ENCODE peak calls at places on chromosome 18, in seven cellular contexts. T is heart left ventricle; W is stimulated activated CD4-positive, alpha-beta T cell treated with anti-CD3 and anti-CD28 coated beads, Interleukin-15, amount 100 ng/mL, for 1 hour; K is H7; F is activated naive CD4-positive, alpha-beta T cell treated with anti-CD3 and anti-CD28 coated beads for 36 hours; A is sciatic nerve; P is CD4-positive, alpha-beta memory T cell. C is an unnamed sample.

GRCh38 chr18:6022840-6023239 is 127.5 kb upstream of the TMEM200C start:
- DNase-seq in T (no peak), P (no peak), K (peak), W (no peak), F (no peak), A (no peak), C (no peak)

GRCh38 chr18:64202836-64203235 is 53.9 kb upstream of the LINC00305 start:
- DNase-seq in T (no peak), K (no peak), P (no peak), A (no peak), F (no peak), W (no peak), C (no peak)

GRCh38 chr18:75290737-75291358 is 80.3 kb downstream of the TSHZ1 start:
- DNase-seq in P (no peak), A (no peak), F (no peak), K (no peak), T (no peak), W (no peak), C (no peak)

GRCh38 chr18:58900015-58900649 is 35.5 kb downstream of the ZNF532 start:
- DNase-seq in F (no peak), K (no peak), T (peak), W (no peak), P (no peak), A (no peak), C (no peak)

GRCh38 chr18:31658670-31659573 is 25.5 kb downstream of the B4GALT6 start:
- DNase-seq in T (no peak), P (no peak), W (no peak), A (no peak), F (peak), K (no peak), C (no peak)

GRCh38 chr18:8364385-8364784 is 244.9 kb upstream of the RAB12 start:
- DNase-seq in A (no peak), F (no peak), P (no peak), K (no peak), T (no peak), W (no peak), C (no peak)

GRCh38 chr18:27114842-27115241 is 70.3 kb downstream of the CHST9 start:
- DNase-seq in W (no peak), K (no peak), A (no peak), P (no peak), T (no peak), F (no peak), C (no peak)

GRCh38 chr18:48931680-48932461 is 18.9 kb downstream of the SMAD7 start:
- DNase-seq in T (no peak), F (peak), A (no peak), P (no peak), W (no peak), K (no peak), C (no peak)

GRCh38 chr18:22879279-22879678 is 53.8 kb upstream of the RBBP8 start:
- DNase-seq in K (no peak), A (no peak), P (no peak), W (no peak), T (no peak), F (no peak), C (no peak)

GRCh38 chr18:50142441-50143120 is 52.4 kb downstream of the MYO5B start:
- DNase-seq in K (no peak), F (no peak), T (no peak), W (no peak), P (no peak), A (no peak), C (no peak)

GRCh38 chr18:62445386-62445917 is 77.4 kb upstream of the ZCCHC2 start:
- DNase-seq in P (no peak), T (no peak), A (no peak), K (no peak), W (no peak), F (peak), C (no peak)

GRCh38 chr18:43159091-43159490 is 43.6 kb upstream of the RIT2 start:
- DNase-seq in T (no peak), K (no peak), W (no peak), F (no peak), A (no peak), P (no peak), C (no peak)

GRCh38 chr18:36499938-36500337 is 202.4 kb downstream of the FHOD3 start:
- DNase-seq in A (no peak), T (no peak), F (no peak), W (no peak), K (no peak), P (no peak), C (no peak)

GRCh38 chr18:75334869-75335268 is 92.6 kb downstream of the SMIM21 start:
- DNase-seq in W (no peak), P (no peak), A (no peak), K (no peak), T (no peak), F (no peak), C (no peak)

GRCh38 chr18:22346968-22347611 is 70.6 kb downstream of the CTAGE1 start:
- DNase-seq in F (no peak), P (no peak), W (no peak), T (peak), A (no peak), K (peak), C (peak)

GRCh38 chr18:77208969-77209368 is 40.7 kb upstream of the GALR1 start:
- DNase-seq in W (no peak), A (no peak), T (no peak), F (peak), K (no peak), P (peak), C (no peak)

GRCh38 chr18:3411854-3412268 is 38.1 kb upstream of the TGIF1 start:
- DNase-seq in T (peak), P (peak), K (peak), A (peak), W (peak), F (peak), C (no peak)

GRCh38 chr18:12048010-12048826 is 45.4 kb upstream of the ANKRD62 start:
- DNase-seq in T (no peak), F (no peak), P (no peak), W (no peak), A (no peak), K (peak), C (no peak)

GRCh38 chr18:52499646-52500045 is 159.6 kb downstream of the DCC start:
- DNase-seq in T (no peak), K (no peak), W (no peak), P (no peak), F (no peak), A (no peak), C (no peak)

GRCh38 chr18:46706968-46707367 is 49.9 kb downstream of the ST8SIA5 start:
- DNase-seq in T (no peak), P (no peak), A (no peak), W (no peak), F (no peak), K (no peak), C (no peak)

GRCh38 chr18:79728931-79729586 is 49.5 kb downstream of the CTDP1 start:
- DNase-seq in W (no peak), K (no peak), T (no peak), P (no peak), A (no peak), F (no peak), C (no peak)

GRCh38 chr18:65403534-65403933 is 347.3 kb upstream of the CDH7 start:
- DNase-seq in A (no peak), F (no peak), W (no peak), P (no peak), T (no peak), K (no peak), C (no peak)

C was measured in uterus.